ENCODE peak calls at places on chromosome 5, in ten cellular contexts. C is IMR-90; K is thyroid gland; Y is heart left ventricle; T is CD4-positive, CD25-positive, alpha-beta regulatory T cell; X is CD8-positive, alpha-beta T cell; O is keratinocyte; G is body of pancreas; V is uterus; A is right atrium auricular region. I is an unnamed sample.
A peak's percentile ranks its signal among the peaks of the same experiment; 100 is the strongest.

GRCh38 chr5:172009536-172010270 is 3.3 kb upstream of the FBXW11 start:
- DNase-seq in C (no peak), K (no peak), Y (no peak), T (no peak), X (no peak), O (no peak), G (no peak), V (no peak), A (no peak), I (no peak)

GRCh38 chr5:43631182-43631910 is 28.4 kb downstream of the NNT start:
- DNase-seq in C (peak; percentile 87), K (peak; percentile 35), Y (no peak), T (peak; percentile 8), X (no peak), O (peak; percentile 4), G (peak; percentile 63), V (peak; percentile 40), A (no peak), I (peak; percentile 25)

GRCh38 chr5:14369780-14370179 is 211.8 kb upstream of the OTULINL start:
- DNase-seq in C (no peak), K (no peak), Y (no peak), T (no peak), X (no peak), O (no peak), G (no peak), V (no peak), A (no peak), I (no peak)

GRCh38 chr5:97839338-97840081 is 656.5 kb upstream of the RIOK2 start:
- DNase-seq in C (peak; percentile 2), K (no peak), Y (no peak), T (no peak), X (no peak), O (no peak), G (no peak), V (no peak), A (no peak), I (no peak)

GRCh38 chr5:1882337-1883119 is at the start of gene IRX4:
- DNase-seq in C (peak; percentile 20), K (no peak), Y (peak; percentile 27), T (no peak), X (no peak), O (no peak), G (no peak), V (no peak), A (no peak), I (peak; percentile 93)

GRCh38 chr5:107558951-107559350 is 111.8 kb downstream of the EFNA5 start:
- DNase-seq in C (no peak), K (no peak), Y (no peak), T (no peak), X (no peak), O (no peak), G (no peak), V (no peak), A (no peak), I (peak; percentile 47)

GRCh38 chr5:56900858-56901578 is 8.4 kb upstream of the SETD9 start:
- DNase-seq in C (peak; percentile 38), K (no peak), Y (no peak), T (peak; percentile 8), X (no peak), O (no peak), G (peak; percentile 27), V (peak; percentile 24), A (no peak), I (peak; percentile 32)

GRCh38 chr5:74499236-74499635 is 141.3 kb downstream of the ENC1 start:
- DNase-seq in C (no peak), K (no peak), Y (no peak), T (no peak), X (no peak), O (no peak), G (no peak), V (no peak), A (no peak), I (no peak)

GRCh38 chr5:166373817-166374216 is 1917.6 kb upstream of the WWC1 start:
- DNase-seq in C (no peak), K (no peak), Y (no peak), T (no peak), X (no peak), O (no peak), G (no peak), V (no peak), A (no peak), I (no peak)

GRCh38 chr5:139100825-139101224 is 97.3 kb downstream of the SIL1 start:
- DNase-seq in C (peak; percentile 75), K (no peak), Y (no peak), T (no peak), X (no peak), O (no peak), G (no peak), V (no peak), A (no peak), I (no peak)

GRCh38 chr5:141121563-141121962 is at the start of gene PCDHB4:
- DNase-seq in C (no peak), K (peak; percentile 15), Y (no peak), T (no peak), X (no peak), O (no peak), G (peak; percentile 69), V (peak; percentile 45), A (no peak), I (peak; percentile 57)

GRCh38 chr5:26889810-26890209 is 148.6 kb downstream of the CDH9 start:
- DNase-seq in C (no peak), K (no peak), Y (no peak), T (no peak), X (no peak), O (no peak), G (no peak), V (no peak), A (no peak), I (no peak)

GRCh38 chr5:11584008-11584407 is 320.2 kb downstream of the CTNND2 start:
- DNase-seq in C (no peak), K (no peak), Y (no peak), T (no peak), X (no peak), O (no peak), G (no peak), V (no peak), A (no peak), I (no peak)

GRCh38 chr5:11590475-11590874 is 313.8 kb downstream of the CTNND2 start:
- DNase-seq in C (no peak), K (no peak), Y (no peak), T (no peak), X (no peak), O (no peak), G (no peak), V (no peak), A (no peak), I (no peak)

DNA sequence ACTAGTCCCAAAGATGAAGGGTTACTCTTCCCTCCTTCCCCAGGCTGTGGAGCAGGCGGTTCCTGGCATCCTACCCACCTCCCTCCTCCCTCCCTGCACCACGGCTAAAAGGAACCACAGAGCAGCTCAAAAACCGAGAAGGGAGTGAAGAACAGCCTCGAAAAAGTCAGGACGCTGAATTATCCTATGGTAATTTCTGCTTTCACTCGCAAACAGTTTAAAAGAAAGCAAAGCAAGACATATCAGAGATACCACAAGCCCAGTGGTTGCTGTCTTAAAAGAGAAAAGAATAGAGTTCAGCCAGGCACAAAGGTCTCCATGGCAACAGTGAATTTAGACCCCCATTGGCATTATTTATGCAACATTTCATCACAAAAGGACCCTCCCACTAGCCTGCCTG is 315.4 kb downstream of the CTNND2 start:
- DNase-seq in C (no peak), K (no peak), Y (no peak), T (no peak), X (no peak), O (no peak), G (no peak), V (no peak), A (no peak), I (peak; percentile 31)
- H3K4me3 ChIP-seq in C (no peak overlapping the region), K (no peak overlapping the region), Y (no peak overlapping the region), T (no peak overlapping the region), X (no peak overlapping the region), O (no peak overlapping the region), G (no peak overlapping the region), V (no peak overlapping the region), A (no peak overlapping the region), I (no peak overlapping the region)

GRCh38 chr5:154519375-154519774 is 41.3 kb upstream of the HAND1 start:
- DNase-seq in C (peak; percentile 31), K (peak; percentile 85), Y (no peak), T (no peak), X (no peak), O (no peak), G (no peak), V (no peak), A (no peak), I (no peak)
- H3K27me3 ChIP-seq in C (peaks cover 58% of the 10 kb centered on the region), K (no peaks in the 10 kb centered on the region), Y (peaks cover 4% of the 10 kb centered on the region), T (peaks cover 4% of the 10 kb centered on the region), X (peaks cover 3% of the 10 kb centered on the region), O (no peaks in the 10 kb centered on the region), G (no peaks in the 10 kb centered on the region), V (no peaks in the 10 kb centered on the region), A (no peaks in the 10 kb centered on the region), I (peaks cover 13% of the 10 kb centered on the region)

DNA sequence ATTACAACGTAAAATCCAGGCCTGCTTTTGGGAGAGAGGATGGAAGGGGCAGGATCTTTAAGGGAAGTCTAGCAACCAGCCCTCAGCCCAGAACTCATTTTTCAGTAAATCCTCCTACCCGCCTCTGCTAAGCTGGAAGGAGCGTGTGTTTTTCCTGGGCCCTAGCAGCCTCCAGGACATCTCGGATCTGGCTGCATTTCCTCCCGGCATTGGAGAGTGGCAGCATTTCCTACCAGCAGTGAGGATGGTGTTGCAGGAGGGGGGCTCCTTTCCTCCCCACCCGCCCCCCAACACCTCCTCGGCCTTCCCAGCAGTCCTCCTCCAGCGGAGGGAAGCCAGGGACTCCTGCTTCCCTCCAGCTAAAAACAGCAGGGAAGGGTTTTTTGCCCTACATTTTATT is 54.5 kb downstream of the DCP2 start:
- DNase-seq in C (no peak), K (no peak), Y (no peak), T (no peak), X (no peak), O (no peak), G (no peak), V (no peak), A (no peak), I (no peak)
- H3K36me3 ChIP-seq in C (peaks cover 27% of the 10 kb centered on the region), K (peaks cover 12% of the 10 kb centered on the region), Y (no peaks in the 10 kb centered on the region), T (peaks cover 19% of the 10 kb centered on the region), X (peaks cover 6% of the 10 kb centered on the region), O (peaks cover 14% of the 10 kb centered on the region), G (peaks cover 1% of the 10 kb centered on the region), V (no peaks in the 10 kb centered on the region), A (peaks cover 24% of the 10 kb centered on the region), I (peaks cover 6% of the 10 kb centered on the region)

DNA sequence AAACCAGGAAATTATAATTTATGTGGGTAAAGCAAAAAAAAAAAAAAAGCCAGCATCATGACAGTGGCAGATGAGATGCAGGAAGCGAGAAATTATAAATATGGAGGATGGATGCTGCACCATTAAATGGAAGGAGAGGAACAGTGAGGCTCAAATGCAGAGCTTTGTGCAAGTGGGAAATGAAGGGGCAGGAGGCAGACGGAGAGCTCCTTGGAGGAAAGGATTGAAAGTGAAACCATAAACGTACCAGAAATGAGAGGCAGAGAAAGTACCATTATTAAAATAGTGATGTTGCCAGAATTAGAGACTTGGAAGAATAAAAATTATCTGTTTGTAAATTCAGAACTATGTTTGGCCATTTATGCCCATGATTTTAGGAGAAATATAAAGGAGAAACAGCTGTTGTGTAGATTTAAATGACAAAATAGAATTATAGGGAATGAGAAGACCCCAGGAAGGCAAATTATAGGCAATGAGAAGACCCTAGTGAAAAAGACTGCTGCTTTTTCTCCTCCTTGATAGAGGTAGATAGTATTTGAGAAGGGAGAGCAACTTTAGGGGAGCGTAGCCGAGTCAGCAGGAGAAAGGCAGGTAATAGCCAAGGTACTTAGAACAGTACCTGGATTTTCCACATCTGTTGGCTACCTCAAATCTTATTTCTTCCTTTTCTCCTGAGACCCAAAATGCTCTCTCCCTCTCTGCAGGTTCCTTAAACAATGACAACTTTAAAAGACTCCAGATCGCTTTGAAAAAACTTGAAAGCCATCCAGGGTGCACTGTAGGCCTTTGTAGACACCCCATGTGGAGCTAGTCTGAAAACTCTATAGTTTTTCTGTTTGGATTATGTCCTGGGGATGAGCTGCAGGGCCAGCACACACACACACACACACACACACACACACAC is 341.1 kb upstream of the CD180 start:
- DNase-seq in C (no peak), K (no peak), Y (no peak), T (no peak), X (no peak), O (no peak), G (no peak), V (peak; percentile 29), A (no peak), I (no peak)
- H3K4me3 ChIP-seq in C (peak overlapping the region; percentile 27), K (no peak overlapping the region), Y (no peak overlapping the region), T (peak overlapping the region; percentile 70), X (peak overlapping the region; percentile 46), O (no peak overlapping the region), G (no peak overlapping the region), V (peak overlapping the region; percentile 21), A (no peak overlapping the region), I (no peak overlapping the region)